ENCODE peak calls at places on chromosome 1, in eight cellular contexts. One of them, this sample, is unnamed.

GRCh38 chr1:62012821-62013220 is 181.8 kb upstream of the L1TD1 start:
- DNase-seq in SHP77: no peak
- DNase-seq in endothelial cell: no peak
- DNase-seq in left ventricle myocardium inferior: peak
- DNase-seq in ELR: no peak
- DNase-seq in anterior cingulate cortex: no peak
- DNase-seq in right lobe of liver: no peak
- DNase-seq in stimulated activated CD4-positive, alpha-beta T cell treated with anti-CD3 and anti-CD28 coated beads, Interleukin-1b, Interleukin-23, amount 100 ng/mL, for 24 hours: no peak
- DNase-seq in this sample: no peak

GRCh38 chr1:160628799-160629263 is 18.0 kb downstream of the SLAMF1 start:
- DNase-seq in stimulated activated CD4-positive, alpha-beta T cell treated with anti-CD3 and anti-CD28 coated beads, Interleukin-1b, Interleukin-23, amount 100 ng/mL, for 24 hours: no peak
- DNase-seq in ELR: no peak
- DNase-seq in anterior cingulate cortex: no peak
- DNase-seq in endothelial cell: no peak
- DNase-seq in SHP77: no peak
- DNase-seq in right lobe of liver: no peak
- DNase-seq in left ventricle myocardium inferior: no peak
- DNase-seq in this sample: peak

GRCh38 chr1:41322835-41323234 is 38.4 kb upstream of the FOXO6 start:
- DNase-seq in left ventricle myocardium inferior: peak
- DNase-seq in stimulated activated CD4-positive, alpha-beta T cell treated with anti-CD3 and anti-CD28 coated beads, Interleukin-1b, Interleukin-23, amount 100 ng/mL, for 24 hours: no peak
- DNase-seq in right lobe of liver: peak
- DNase-seq in SHP77: peak
- DNase-seq in endothelial cell: peak
- DNase-seq in anterior cingulate cortex: peak
- DNase-seq in ELR: peak
- DNase-seq in this sample: no peak

GRCh38 chr1:1355376-1355775 is 3.0 kb downstream of the MXRA8 start:
- DNase-seq in SHP77: no peak
- DNase-seq in ELR: no peak
- DNase-seq in anterior cingulate cortex: no peak
- DNase-seq in stimulated activated CD4-positive, alpha-beta T cell treated with anti-CD3 and anti-CD28 coated beads, Interleukin-1b, Interleukin-23, amount 100 ng/mL, for 24 hours: no peak
- DNase-seq in right lobe of liver: no peak
- DNase-seq in left ventricle myocardium inferior: no peak
- DNase-seq in endothelial cell: peak
- DNase-seq in this sample: no peak

GRCh38 chr1:30264672-30265025 is 458.7 kb downstream of the MATN1 start:
- DNase-seq in endothelial cell: no peak
- DNase-seq in right lobe of liver: no peak
- DNase-seq in anterior cingulate cortex: no peak
- DNase-seq in ELR: no peak
- DNase-seq in SHP77: no peak
- DNase-seq in stimulated activated CD4-positive, alpha-beta T cell treated with anti-CD3 and anti-CD28 coated beads, Interleukin-1b, Interleukin-23, amount 100 ng/mL, for 24 hours: no peak
- DNase-seq in left ventricle myocardium inferior: no peak
- DNase-seq in this sample: no peak

GRCh38 chr1:86757272-86757984 is 53.1 kb downstream of the SH3GLB1 start:
- DNase-seq in stimulated activated CD4-positive, alpha-beta T cell treated with anti-CD3 and anti-CD28 coated beads, Interleukin-1b, Interleukin-23, amount 100 ng/mL, for 24 hours: no peak
- DNase-seq in left ventricle myocardium inferior: no peak
- DNase-seq in right lobe of liver: no peak
- DNase-seq in SHP77: peak
- DNase-seq in anterior cingulate cortex: peak
- DNase-seq in endothelial cell: no peak
- DNase-seq in ELR: no peak
- DNase-seq in this sample: no peak

GRCh38 chr1:206560021-206560716 is 52.1 kb downstream of the EIF2D start:
- DNase-seq in SHP77: no peak
- DNase-seq in endothelial cell: no peak
- DNase-seq in ELR: no peak
- DNase-seq in right lobe of liver: no peak
- DNase-seq in anterior cingulate cortex: no peak
- DNase-seq in stimulated activated CD4-positive, alpha-beta T cell treated with anti-CD3 and anti-CD28 coated beads, Interleukin-1b, Interleukin-23, amount 100 ng/mL, for 24 hours: no peak
- DNase-seq in left ventricle myocardium inferior: no peak
- DNase-seq in this sample: no peak

GRCh38 chr1:25501235-25502058 is 42.0 kb upstream of the LDLRAP1 start:
- DNase-seq in left ventricle myocardium inferior: no peak
- DNase-seq in endothelial cell: peak
- DNase-seq in right lobe of liver: peak
- DNase-seq in ELR: peak
- DNase-seq in SHP77: no peak
- DNase-seq in anterior cingulate cortex: no peak
- DNase-seq in stimulated activated CD4-positive, alpha-beta T cell treated with anti-CD3 and anti-CD28 coated beads, Interleukin-1b, Interleukin-23, amount 100 ng/mL, for 24 hours: no peak
- DNase-seq in this sample: no peak

GRCh38 chr1:204130178-204130577 is 21.7 kb downstream of the ETNK2 start:
- DNase-seq in left ventricle myocardium inferior: no peak
- DNase-seq in stimulated activated CD4-positive, alpha-beta T cell treated with anti-CD3 and anti-CD28 coated beads, Interleukin-1b, Interleukin-23, amount 100 ng/mL, for 24 hours: no peak
- DNase-seq in ELR: peak
- DNase-seq in anterior cingulate cortex: no peak
- DNase-seq in endothelial cell: no peak
- DNase-seq in right lobe of liver: peak
- DNase-seq in SHP77: peak
- DNase-seq in this sample: no peak

GRCh38 chr1:60870269-60870668 is 212.1 kb upstream of the NFIA start:
- DNase-seq in right lobe of liver: no peak
- DNase-seq in anterior cingulate cortex: no peak
- DNase-seq in endothelial cell: no peak
- DNase-seq in SHP77: no peak
- DNase-seq in ELR: no peak
- DNase-seq in stimulated activated CD4-positive, alpha-beta T cell treated with anti-CD3 and anti-CD28 coated beads, Interleukin-1b, Interleukin-23, amount 100 ng/mL, for 24 hours: no peak
- DNase-seq in left ventricle myocardium inferior: no peak
- DNase-seq in this sample: no peak

GRCh38 chr1:26417111-26417510 is 6.5 kb downstream of the LIN28A start:
- DNase-seq in stimulated activated CD4-positive, alpha-beta T cell treated with anti-CD3 and anti-CD28 coated beads, Interleukin-1b, Interleukin-23, amount 100 ng/mL, for 24 hours: peak
- DNase-seq in ELR: peak
- DNase-seq in left ventricle myocardium inferior: peak
- DNase-seq in anterior cingulate cortex: peak
- DNase-seq in endothelial cell: peak
- DNase-seq in right lobe of liver: peak
- DNase-seq in SHP77: peak
- DNase-seq in this sample: peak

GRCh38 chr1:64282353-64282752 is 78.9 kb downstream of the UBE2U start:
- DNase-seq in anterior cingulate cortex: no peak
- DNase-seq in stimulated activated CD4-positive, alpha-beta T cell treated with anti-CD3 and anti-CD28 coated beads, Interleukin-1b, Interleukin-23, amount 100 ng/mL, for 24 hours: no peak
- DNase-seq in left ventricle myocardium inferior: no peak
- DNase-seq in right lobe of liver: no peak
- DNase-seq in SHP77: peak
- DNase-seq in ELR: no peak
- DNase-seq in endothelial cell: no peak
- DNase-seq in this sample: no peak

GRCh38 chr1:91844862-91845528 is 41.0 kb downstream of the TGFBR3 start:
- DNase-seq in right lobe of liver: no peak
- DNase-seq in endothelial cell: no peak
- DNase-seq in ELR: peak
- DNase-seq in stimulated activated CD4-positive, alpha-beta T cell treated with anti-CD3 and anti-CD28 coated beads, Interleukin-1b, Interleukin-23, amount 100 ng/mL, for 24 hours: no peak
- DNase-seq in anterior cingulate cortex: no peak
- DNase-seq in SHP77: no peak
- DNase-seq in left ventricle myocardium inferior: peak
- DNase-seq in this sample: no peak

GRCh38 chr1:168091720-168092119 is 45.0 kb downstream of the GPR161 start:
- DNase-seq in stimulated activated CD4-positive, alpha-beta T cell treated with anti-CD3 and anti-CD28 coated beads, Interleukin-1b, Interleukin-23, amount 100 ng/mL, for 24 hours: no peak
- DNase-seq in left ventricle myocardium inferior: no peak
- DNase-seq in ELR: no peak
- DNase-seq in SHP77: no peak
- DNase-seq in anterior cingulate cortex: no peak
- DNase-seq in right lobe of liver: no peak
- DNase-seq in endothelial cell: no peak
- DNase-seq in this sample: no peak

GRCh38 chr1:90761781-90762589 is 44.9 kb upstream of the BARHL2 start:
- DNase-seq in endothelial cell: no peak
- DNase-seq in right lobe of liver: no peak
- DNase-seq in SHP77: peak
- DNase-seq in anterior cingulate cortex: no peak
- DNase-seq in left ventricle myocardium inferior: no peak
- DNase-seq in ELR: no peak
- DNase-seq in stimulated activated CD4-positive, alpha-beta T cell treated with anti-CD3 and anti-CD28 coated beads, Interleukin-1b, Interleukin-23, amount 100 ng/mL, for 24 hours: no peak
- DNase-seq in this sample: no peak

GRCh38 chr1:4657920-4658585 is 3.6 kb downstream of the AJAP1 start:
- DNase-seq in stimulated activated CD4-positive, alpha-beta T cell treated with anti-CD3 and anti-CD28 coated beads, Interleukin-1b, Interleukin-23, amount 100 ng/mL, for 24 hours: no peak
- DNase-seq in ELR: no peak
- DNase-seq in anterior cingulate cortex: peak
- DNase-seq in right lobe of liver: no peak
- DNase-seq in endothelial cell: no peak
- DNase-seq in SHP77: no peak
- DNase-seq in left ventricle myocardium inferior: no peak
- DNase-seq in this sample: no peak

GRCh38 chr1:159746676-159747075 is 32.3 kb upstream of the CRP start:
- DNase-seq in SHP77: no peak
- DNase-seq in right lobe of liver: no peak
- DNase-seq in anterior cingulate cortex: no peak
- DNase-seq in ELR: no peak
- DNase-seq in endothelial cell: no peak
- DNase-seq in stimulated activated CD4-positive, alpha-beta T cell treated with anti-CD3 and anti-CD28 coated beads, Interleukin-1b, Interleukin-23, amount 100 ng/mL, for 24 hours: no peak
- DNase-seq in left ventricle myocardium inferior: no peak
- DNase-seq in this sample: no peak

GRCh38 chr1:197467881-197468280 is 199.8 kb downstream of the CRB1 start:
- DNase-seq in anterior cingulate cortex: no peak
- DNase-seq in SHP77: no peak
- DNase-seq in ELR: peak
- DNase-seq in right lobe of liver: no peak
- DNase-seq in left ventricle myocardium inferior: no peak
- DNase-seq in endothelial cell: no peak
- DNase-seq in stimulated activated CD4-positive, alpha-beta T cell treated with anti-CD3 and anti-CD28 coated beads, Interleukin-1b, Interleukin-23, amount 100 ng/mL, for 24 hours: no peak
- DNase-seq in this sample: no peak

GRCh38 chr1:24289937-24290595 is 29.1 kb upstream of the GRHL3 start:
- DNase-seq in left ventricle myocardium inferior: peak
- DNase-seq in anterior cingulate cortex: peak
- DNase-seq in right lobe of liver: peak
- DNase-seq in endothelial cell: no peak
- DNase-seq in stimulated activated CD4-positive, alpha-beta T cell treated with anti-CD3 and anti-CD28 coated beads, Interleukin-1b, Interleukin-23, amount 100 ng/mL, for 24 hours: no peak
- DNase-seq in SHP77: peak
- DNase-seq in ELR: peak
- DNase-seq in this sample: no peak

GRCh38 chr1:149883598-149884247 is 15.6 kb upstream of the BOLA1 start:
- DNase-seq in left ventricle myocardium inferior: no peak
- DNase-seq in right lobe of liver: no peak
- DNase-seq in SHP77: no peak
- DNase-seq in ELR: no peak
- DNase-seq in anterior cingulate cortex: no peak
- DNase-seq in stimulated activated CD4-positive, alpha-beta T cell treated with anti-CD3 and anti-CD28 coated beads, Interleukin-1b, Interleukin-23, amount 100 ng/mL, for 24 hours: no peak
- DNase-seq in endothelial cell: no peak
- DNase-seq in this sample: no peak

GRCh38 chr1:67304023-67304422 is 3.6 kb upstream of the IL12RB2 start:
- DNase-seq in SHP77: no peak
- DNase-seq in left ventricle myocardium inferior: no peak
- DNase-seq in ELR: no peak
- DNase-seq in endothelial cell: no peak
- DNase-seq in right lobe of liver: no peak
- DNase-seq in anterior cingulate cortex: no peak
- DNase-seq in stimulated activated CD4-positive, alpha-beta T cell treated with anti-CD3 and anti-CD28 coated beads, Interleukin-1b, Interleukin-23, amount 100 ng/mL, for 24 hours: no peak
- DNase-seq in this sample: no peak

GRCh38 chr1:33986389-33987095 is 122.7 kb downstream of the HMGB4 start:
- DNase-seq in stimulated activated CD4-positive, alpha-beta T cell treated with anti-CD3 and anti-CD28 coated beads, Interleukin-1b, Interleukin-23, amount 100 ng/mL, for 24 hours: no peak
- DNase-seq in left ventricle myocardium inferior: peak
- DNase-seq in endothelial cell: no peak
- DNase-seq in right lobe of liver: no peak
- DNase-seq in SHP77: no peak
- DNase-seq in anterior cingulate cortex: no peak
- DNase-seq in ELR: no peak
- DNase-seq in this sample: no peak

GRCh38 chr1:100832676-100833469 is 61.8 kb downstream of the EXTL2 start:
- DNase-seq in left ventricle myocardium inferior: no peak
- DNase-seq in right lobe of liver: no peak
- DNase-seq in anterior cingulate cortex: no peak
- DNase-seq in SHP77: no peak
- DNase-seq in endothelial cell: no peak
- DNase-seq in ELR: no peak
- DNase-seq in stimulated activated CD4-positive, alpha-beta T cell treated with anti-CD3 and anti-CD28 coated beads, Interleukin-1b, Interleukin-23, amount 100 ng/mL, for 24 hours: no peak
- DNase-seq in this sample: no peak

GRCh38 chr1:228150458-228151169 is 884 bp downstream of the GJC2 start:
- DNase-seq in right lobe of liver: peak
- DNase-seq in ELR: peak
- DNase-seq in stimulated activated CD4-positive, alpha-beta T cell treated with anti-CD3 and anti-CD28 coated beads, Interleukin-1b, Interleukin-23, amount 100 ng/mL, for 24 hours: no peak
- DNase-seq in endothelial cell: no peak
- DNase-seq in SHP77: no peak
- DNase-seq in left ventricle myocardium inferior: peak
- DNase-seq in anterior cingulate cortex: no peak
- DNase-seq in this sample: no peak

GRCh38 chr1:208115924-208116614 is 128.1 kb downstream of the PLXNA2 start:
- DNase-seq in endothelial cell: no peak
- DNase-seq in left ventricle myocardium inferior: no peak
- DNase-seq in ELR: peak
- DNase-seq in right lobe of liver: no peak
- DNase-seq in anterior cingulate cortex: no peak
- DNase-seq in SHP77: no peak
- DNase-seq in stimulated activated CD4-positive, alpha-beta T cell treated with anti-CD3 and anti-CD28 coated beads, Interleukin-1b, Interleukin-23, amount 100 ng/mL, for 24 hours: no peak
- DNase-seq in this sample: no peak

GRCh38 chr1:6918286-6918907 is 133.1 kb downstream of the CAMTA1 start:
- DNase-seq in left ventricle myocardium inferior: no peak
- DNase-seq in stimulated activated CD4-positive, alpha-beta T cell treated with anti-CD3 and anti-CD28 coated beads, Interleukin-1b, Interleukin-23, amount 100 ng/mL, for 24 hours: no peak
- DNase-seq in anterior cingulate cortex: no peak
- DNase-seq in SHP77: no peak
- DNase-seq in endothelial cell: no peak
- DNase-seq in ELR: no peak
- DNase-seq in right lobe of liver: no peak
- DNase-seq in this sample: no peak

This sample was measured in T-helper 9 cell.